ENCODE peak calls at places on chromosome 21, in ten cellular contexts. R is stomach, X is pancreas, J is psoas muscle, G is GM06990, P is endodermal cell, A is AG09309, T is neural crest cell, B is AG04449, C is coronary artery. Y is an unnamed sample.

GRCh38 chr21:43697758-43698643 is 20.9 kb upstream of the PDXK start:
- DNase-seq in P (no peak), R (no peak), J (no peak), C (no peak), B (no peak), T (no peak), G (no peak), X (peak; percentile 21), A (no peak), Y (no peak)

GRCh38 chr21:44267655-44268142 is 6.0 kb upstream of the DNMT3L start:
- DNase-seq in X (no peak), P (peak; percentile 76), J (peak; percentile 83), R (no peak), B (no peak), T (no peak), A (no peak), C (no peak), G (peak; percentile 55), Y (no peak)

GRCh38 chr21:32940079-32941014 is 85.4 kb upstream of the OLIG2 start:
- DNase-seq in G (no peak), R (peak; percentile 44), P (peak; percentile 71), J (no peak), C (no peak), B (no peak), T (peak; percentile 50), A (peak; percentile 1), X (no peak), Y (no peak)

GRCh38 chr21:37373539-37373938 is 7.0 kb downstream of the DYRK1A start:
- DNase-seq in P (no peak), G (no peak), T (no peak), X (no peak), C (no peak), B (no peak), R (no peak), J (no peak), A (no peak), Y (no peak)

GRCh38 chr21:16522512-16522911 is 792.7 kb downstream of the USP25 start:
- DNase-seq in J (no peak), P (no peak), C (no peak), G (no peak), B (no peak), T (no peak), X (no peak), A (no peak), R (no peak), Y (no peak)

GRCh38 chr21:42281196-42281680 is 34.0 kb downstream of the TFF3 start:
- DNase-seq in G (no peak), B (no peak), C (no peak), T (no peak), A (no peak), X (no peak), J (peak; percentile 35), P (no peak), R (no peak), Y (no peak)

GRCh38 chr21:41778974-41779600 is 12.2 kb upstream of the RIPK4 start:
- DNase-seq in B (no peak), G (no peak), T (no peak), A (no peak), C (no peak), X (no peak), R (peak; percentile 53), P (peak; percentile 69), J (no peak), Y (no peak)

GRCh38 chr21:43300496-43301423 is 126.2 kb downstream of the SIK1 start:
- DNase-seq in B (no peak), P (no peak), C (no peak), T (no peak), A (no peak), G (no peak), R (no peak), X (no peak), J (peak; percentile 76), Y (peak; percentile 91)

GRCh38 chr21:29501451-29501850 is 202.7 kb downstream of the BACH1 start:
- DNase-seq in T (no peak), G (no peak), B (peak; percentile 72), X (no peak), C (no peak), A (no peak), R (no peak), P (no peak), J (no peak), Y (no peak)

GRCh38 chr21:42391297-42391696 is 4.6 kb downstream of the TMPRSS3 start:
- DNase-seq in J (peak; percentile 8), R (no peak), A (no peak), X (peak; percentile 20), T (no peak), P (no peak), B (no peak), G (no peak), C (no peak), Y (no peak)

DNA sequence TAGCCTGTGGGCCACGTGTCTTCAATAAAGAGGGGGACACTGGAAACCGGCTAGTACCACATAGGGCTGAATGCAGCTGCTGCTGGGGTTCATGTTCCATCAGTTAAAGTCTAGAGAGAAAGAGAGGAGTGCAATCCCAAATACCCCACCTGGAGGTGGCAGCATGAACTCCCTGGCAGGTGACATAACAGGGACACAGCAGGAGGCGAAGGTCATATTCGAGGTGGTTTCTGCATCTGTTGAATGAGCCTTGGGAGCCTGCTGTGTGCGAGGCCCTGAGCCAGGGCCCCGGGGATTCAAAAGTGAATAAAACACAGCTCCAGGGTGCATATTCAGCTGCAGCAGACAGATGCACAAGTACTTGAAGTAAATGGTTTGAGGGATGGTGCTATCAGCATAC is 456.9 kb downstream of the SETD4 start:
- DNase-seq in P (peak; percentile 70), C (no peak), B (no peak), J (no peak), X (no peak), T (no peak), A (no peak), G (no peak), R (no peak), Y (no peak)
- TF ChIP-seq CTCF in P (peak; percentile 64), C (no peak), B (no peak), J (no peak), X (no peak), T (no peak), A (peak; percentile 4), G (no peak), R (no peak), Y (no peak)

GRCh38 chr21:39441502-39442475 is 3.8 kb downstream of the LCA5L start:
- DNase-seq in X (no peak), J (no peak), C (no peak), A (no peak), B (peak; percentile 14), P (peak; percentile 65), T (no peak), R (no peak), G (no peak), Y (no peak)

GRCh38 chr21:39451332-39452206 is at the start of gene SH3BGR:
- DNase-seq in P (peak; percentile 92), T (no peak), R (no peak), G (no peak), X (peak; percentile 64), C (peak; percentile 91), A (no peak), J (peak; percentile 88), B (no peak), Y (no peak)

GRCh38 chr21:39444406-39445145 is 1.0 kb downstream of the LCA5L start:
- DNase-seq in A (no peak), P (peak; percentile 57), C (no peak), X (no peak), J (no peak), T (no peak), B (no peak), G (no peak), R (no peak), Y (no peak)

GRCh38 chr21:39447264-39447663 is 1.7 kb upstream of the LCA5L start:
- DNase-seq in B (no peak), R (no peak), G (no peak), X (no peak), T (no peak), P (no peak), J (no peak), C (no peak), A (no peak), Y (no peak)

GRCh38 chr21:39445339-39446269 is at the start of gene LCA5L:
- DNase-seq in J (peak; percentile 96), R (peak; percentile 92), C (peak; percentile 93), T (peak; percentile 91), X (peak; percentile 99), G (peak; percentile 95), P (peak; percentile 97), A (no peak), B (peak; percentile 10), Y (peak; percentile 98)
- TF ChIP-seq CTCF in J (no peak), R (no peak), C (no peak), T (peak; percentile 18), X (no peak), G (peak; percentile 27), P (no peak), A (peak; percentile 29), B (peak; percentile 2), Y (peak; percentile 31)

GRCh38 chr21:34743831-34744230 is 75.0 kb downstream of the CLIC6 start:
- DNase-seq in G (no peak), C (peak; percentile 80), J (peak; percentile 56), B (no peak), A (peak; percentile 88), T (no peak), P (no peak), X (no peak), R (peak; percentile 63), Y (no peak)

GRCh38 chr21:34743285-34743684 is 74.5 kb downstream of the CLIC6 start:
- DNase-seq in P (no peak), G (no peak), A (no peak), X (no peak), R (no peak), T (no peak), C (no peak), B (no peak), J (no peak), Y (no peak)

GRCh38 chr21:34745557-34746255 is 76.9 kb downstream of the CLIC6 start:
- DNase-seq in T (peak; percentile 67), G (peak; percentile 40), X (peak; percentile 76), R (peak; percentile 73), C (peak; percentile 81), B (no peak), J (peak; percentile 81), A (peak; percentile 59), P (peak; percentile 92), Y (peak; percentile 92)

GRCh38 chr21:34748862-34749261 is 80.1 kb downstream of the CLIC6 start:
- DNase-seq in B (no peak), P (no peak), T (no peak), R (no peak), J (no peak), G (no peak), X (no peak), C (no peak), A (no peak), Y (no peak)

GRCh38 chr21:34744801-34745200 is 76.0 kb downstream of the CLIC6 start:
- DNase-seq in A (no peak), C (no peak), R (no peak), J (no peak), T (no peak), P (no peak), B (no peak), X (no peak), G (no peak), Y (no peak)
- TF ChIP-seq CTCF in A (no peak), C (no peak), R (no peak), J (no peak), T (no peak), P (no peak), B (no peak), X (no peak), G (no peak), Y (no peak)

DNA sequence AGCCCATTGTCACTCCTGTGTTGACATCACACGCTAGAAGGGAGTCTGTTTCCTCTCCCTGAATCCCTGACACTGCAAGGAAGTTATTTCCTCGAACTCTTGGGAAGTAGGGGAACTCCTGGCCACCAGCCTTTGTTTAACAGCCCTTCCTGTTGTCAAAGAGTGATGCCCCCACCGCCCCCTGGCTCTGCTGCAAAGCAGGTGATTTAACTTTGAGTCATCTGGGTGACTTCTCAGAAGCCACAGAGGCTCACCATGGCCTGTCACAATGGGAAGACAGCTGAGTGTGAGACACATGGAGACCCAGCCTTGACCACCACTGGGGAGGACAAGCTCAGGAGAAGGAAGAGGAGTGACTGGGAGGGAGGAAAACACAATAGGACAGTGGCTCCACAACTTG is 182.8 kb downstream of the PSMG1 start:
- DNase-seq in G (no peak), B (no peak), X (no peak), P (peak; percentile 48), A (no peak), R (no peak), T (no peak), J (no peak), C (no peak), Y (no peak)
- TF ChIP-seq CTCF in G (no peak), B (no peak), X (no peak), P (no peak), A (no peak), R (no peak), T (no peak), J (no peak), C (no peak), Y (no peak)